ENCODE peak calls at places on chromosomes 6 and 20, in nine cellular contexts. Y, A, S, L, Z, G, V, Q and J are unnamed samples.

GRCh38 chr6:1290805-1291204 is 21.1 kb upstream of the FOXQ1 start:
- DNase-seq in Q (no peak), L (no peak), G (no peak), S (no peak), Z (no peak), A (no peak), V (no peak), Y (no peak), J (no peak)

GRCh38 chr6:75285156-75285639 is 606 bp upstream of the TMEM30A start:
- DNase-seq in Y (no peak), L (no peak), Q (no peak), Z (no peak), V (no peak), G (no peak), A (no peak), S (no peak), J (no peak)

GRCh38 chr6:48403587-48403986 is 292.6 kb upstream of the PTCHD4 start:
- DNase-seq in S (no peak), Y (no peak), G (no peak), L (no peak), A (no peak), Q (no peak), Z (no peak), V (no peak), J (no peak)

GRCh38 chr6:111921108-111921507 is 47.9 kb upstream of the FYN start:
- DNase-seq in S (no peak), G (no peak), Z (no peak), Q (no peak), Y (no peak), A (no peak), L (no peak), V (no peak), J (no peak)

GRCh38 chr20:645318-646106 is 7.5 kb downstream of the SRXN1 start:
- DNase-seq in L (peak; percentile 82), S (peak; percentile 75), Q (peak; percentile 57), A (peak; percentile 76), V (no peak), Y (peak; percentile 96), G (peak; percentile 91), Z (peak; percentile 79), J (peak; percentile 61)

GRCh38 chr20:48791666-48792071 is 36.1 kb downstream of the PREX1 start:
- DNase-seq in Y (no peak), L (no peak), Q (peak; percentile 32), V (no peak), S (no peak), A (no peak), G (peak; percentile 72), Z (no peak), J (no peak)

GRCh38 chr6:4355241-4355640 is 219.9 kb upstream of the ECI2 start:
- DNase-seq in L (no peak), Z (no peak), G (no peak), V (no peak), S (no peak), A (no peak), Q (peak; percentile 95), Y (no peak), J (no peak)

GRCh38 chr6:99736302-99736701 is 129.7 kb downstream of the PRDM13 start:
- DNase-seq in V (no peak), L (no peak), S (no peak), Z (no peak), Q (no peak), A (peak; percentile 11), Y (no peak), G (no peak), J (no peak)

GRCh38 chr20:56778765-56779195 is 149.7 kb downstream of the TFAP2C start:
- DNase-seq in G (no peak), Q (peak; percentile 42), V (no peak), L (no peak), S (peak; percentile 41), Z (no peak), A (no peak), Y (peak; percentile 56), J (no peak)

GRCh38 chr6:43939281-43940070 is 169.5 kb downstream of the VEGFA start:
- DNase-seq in S (no peak), V (no peak), L (no peak), Q (no peak), Z (peak; percentile 71), Y (no peak), G (no peak), A (no peak), J (no peak)

GRCh38 chr6:70310063-70310694 is 7.3 kb upstream of the COL9A1 start:
- DNase-seq in V (no peak), Q (peak; percentile 53), A (peak; percentile 38), L (no peak), Y (no peak), G (no peak), S (peak; percentile 63), Z (no peak), J (peak; percentile 50)

GRCh38 chr6:72579865-72580264 is 42.0 kb upstream of the KCNQ5 start:
- DNase-seq in S (no peak), A (no peak), Y (no peak), V (no peak), G (no peak), L (no peak), Q (no peak), Z (no peak), J (no peak)

GRCh38 chr20:3744806-3745685 is 12.6 kb downstream of the HSPA12B start:
- DNase-seq in S (peak; percentile 85), G (peak; percentile 86), Y (peak; percentile 100), A (peak; percentile 87), Z (peak; percentile 86), L (peak; percentile 65), V (no peak), Q (no peak), J (peak; percentile 80)

GRCh38 chr20:8523684-8524083 is 391.6 kb downstream of the PLCB1 start:
- DNase-seq in S (no peak), Q (peak; percentile 8), L (no peak), Z (no peak), Y (no peak), A (peak; percentile 33), V (no peak), G (no peak), J (no peak)

GRCh38 chr20:39066464-39066863 is 104.3 kb downstream of the DHX35 start:
- DNase-seq in A (peak; percentile 15), Z (no peak), G (no peak), Y (peak; percentile 83), S (no peak), V (no peak), Q (no peak), L (no peak), J (no peak)

GRCh38 chr6:6649824-6650349 is 61.4 kb downstream of the LY86 start:
- DNase-seq in V (no peak), G (no peak), Z (no peak), S (no peak), A (no peak), Y (no peak), Q (no peak), L (no peak), J (no peak)
- H3K27ac ChIP-seq in V (no peak overlapping the region), G (no peak overlapping the region), Z (no peak overlapping the region), S (no peak overlapping the region), A (no peak overlapping the region), Y (no peak overlapping the region), Q (no peak overlapping the region), L (no peak overlapping the region), J (no peak overlapping the region)

GRCh38 chr6:41659935-41660334 is 21.7 kb downstream of the MDFI start:
- DNase-seq in V (no peak), S (no peak), A (no peak), Y (no peak), L (no peak), G (no peak), Z (peak; percentile 48), Q (no peak), J (no peak)

GRCh38 chr6:41667195-41667594 is 28.9 kb downstream of the MDFI start:
- DNase-seq in Y (no peak), S (no peak), A (no peak), Q (no peak), V (no peak), L (no peak), G (no peak), Z (no peak), J (no peak)

GRCh38 chr6:41663558-41663957 is 25.3 kb downstream of the MDFI start:
- DNase-seq in S (no peak), Y (no peak), Z (peak; percentile 18), V (no peak), L (no peak), Q (no peak), G (no peak), A (no peak), J (no peak)

GRCh38 chr6:41668968-41669367 is 30.7 kb downstream of the MDFI start:
- DNase-seq in Q (no peak), G (no peak), V (no peak), Y (no peak), L (no peak), A (no peak), Z (no peak), S (no peak), J (no peak)

GRCh38 chr6:41664271-41664670 is 26.0 kb downstream of the MDFI start:
- DNase-seq in Q (no peak), L (no peak), Z (peak; percentile 40), G (no peak), S (no peak), V (no peak), Y (no peak), A (no peak), J (no peak)
- H3K9me3 ChIP-seq in Q (peaks cover 2% of the 10 kb centered on the region), L (no peaks in the 10 kb centered on the region), Z (no peaks in the 10 kb centered on the region), G (no peaks in the 10 kb centered on the region), S (no peaks in the 10 kb centered on the region), V (no peaks in the 10 kb centered on the region), Y (no peaks in the 10 kb centered on the region), A (no peaks in the 10 kb centered on the region), J (peaks cover 3% of the 10 kb centered on the region)

DNA sequence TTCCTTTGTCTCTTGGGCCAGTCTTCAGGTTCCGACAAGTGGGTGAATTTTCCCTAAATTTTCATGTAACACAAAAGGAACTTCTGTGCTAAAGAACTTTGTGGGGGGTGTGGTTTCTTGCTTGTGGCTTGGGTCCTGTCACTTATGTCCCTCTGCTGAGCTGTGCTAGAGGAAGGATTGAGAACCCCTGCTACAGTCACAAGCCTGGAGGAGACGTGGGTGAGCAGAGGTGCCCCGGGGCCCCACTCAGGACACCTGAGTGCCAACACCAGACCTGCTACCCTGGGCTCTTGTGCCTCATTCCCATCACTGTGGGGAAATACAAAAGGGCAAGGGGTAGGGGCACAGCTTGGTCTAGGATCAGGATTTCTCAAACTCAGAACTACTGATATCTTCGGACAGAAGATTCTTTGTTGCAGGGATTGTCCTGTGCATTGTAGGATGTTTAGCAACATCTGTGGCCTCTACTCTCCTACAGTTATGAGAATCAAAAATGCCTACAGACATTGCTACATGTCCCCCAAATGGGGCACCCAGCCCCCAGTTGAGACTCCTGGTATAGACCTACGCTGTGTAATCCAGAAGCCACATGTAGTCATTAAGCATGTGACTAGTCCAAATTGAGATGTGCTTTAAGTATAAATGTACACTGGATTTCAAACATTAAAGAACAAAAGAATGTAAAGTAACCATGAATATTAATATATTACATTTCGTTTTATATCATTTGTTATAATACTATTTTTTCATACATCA is 128.7 kb downstream of the LY86 start:
- DNase-seq in A (no peak), Q (no peak), S (no peak), V (no peak), Z (no peak), G (no peak), L (no peak), Y (no peak), J (no peak)
- H3K4me1 ChIP-seq in A (peaks cover 11% of the 10 kb centered on the region), Q (peaks cover 18% of the 10 kb centered on the region), S (peaks cover 21% of the 10 kb centered on the region), V (peaks cover 7% of the 10 kb centered on the region), Z (peaks cover 13% of the 10 kb centered on the region), G (peaks cover 10% of the 10 kb centered on the region), L (peaks cover 14% of the 10 kb centered on the region), Y (peaks cover 5% of the 10 kb centered on the region), J (no peaks in the 10 kb centered on the region)

DNA sequence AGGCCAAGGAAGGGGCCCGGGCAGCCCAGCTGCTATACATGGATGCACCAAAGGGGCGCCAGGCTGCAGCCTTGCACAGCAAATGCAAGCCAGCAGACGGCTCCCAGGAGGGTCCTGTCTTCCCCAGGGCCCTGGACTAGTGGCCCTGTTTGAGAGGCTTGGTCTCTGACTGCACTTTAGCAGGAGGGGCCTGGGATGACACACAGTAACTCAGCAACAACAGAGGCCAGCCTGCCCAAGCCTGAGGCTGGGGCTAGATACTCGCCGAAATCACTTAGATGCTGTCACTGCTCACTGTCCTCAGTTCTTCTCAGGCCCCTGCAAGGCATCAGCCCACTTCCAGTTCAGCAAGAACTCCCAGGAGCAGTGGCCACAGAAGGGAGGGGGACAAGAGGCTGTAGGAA is 73.5 kb downstream of the TRAM2 start:
- DNase-seq in S (no peak), A (no peak), V (no peak), L (peak; percentile 47), Y (no peak), Z (peak; percentile 69), G (no peak), Q (no peak), J (no peak)
- H3K27ac ChIP-seq in S (peak overlapping the region; percentile 48), A (no peak overlapping the region), V (peak overlapping the region; percentile 83), L (peak overlapping the region; percentile 75), Y (no peak overlapping the region), Z (peak overlapping the region; percentile 74), G (peak overlapping the region; percentile 58), Q (peak overlapping the region; percentile 16), J (no peak overlapping the region)